ENCODE peak calls at places on chromosomes 16 and 17, in four cellular contexts. P is C1 segment of cervical spinal cord, A is caudate nucleus, J is Daoy. O is an unnamed sample.
A peak's percentile ranks its signal among the peaks of the same experiment; 100 is the strongest.

GRCh38 chr16:74608381-74608780 is 1.5 kb upstream of the GLG1 start:
- DNase-seq in P (no peak), J (no peak), A (no peak), O (no peak)

GRCh38 chr16:75053791-75054555 is 55.1 kb downstream of the ZNRF1 start:
- DNase-seq in A (no peak), P (peak; percentile 15), J (peak; percentile 22), O (peak; percentile 37)

GRCh38 chr16:68382296-68382718 is 66.0 kb downstream of the SMPD3 start:
- DNase-seq in P (no peak), J (no peak), A (no peak), O (no peak)

GRCh38 chr17:83202002-83203000 is 122.9 kb downstream of the METRNL start:
- DNase-seq in J (no peak), A (no peak), P (no peak), O (no peak)

GRCh38 chr17:82291582-82292250 is 18.2 kb upstream of the CSNK1D start:
- DNase-seq in J (no peak), P (no peak), A (no peak), O (no peak)

GRCh38 chr17:14228903-14229302 is 7.8 kb downstream of the CDRT15 start:
- DNase-seq in J (no peak), P (no peak), A (no peak), O (no peak)

GRCh38 chr17:26962255-26963162 is 331.4 kb upstream of the WSB1 start:
- DNase-seq in J (no peak), P (no peak), A (no peak), O (no peak)

GRCh38 chr16:89104930-89105571 is 11.4 kb downstream of the ACSF3 start:
- DNase-seq in J (no peak), A (peak; percentile 9), P (no peak), O (no peak)

GRCh38 chr16:85862476-85863383 is 36.2 kb upstream of the IRF8 start:
- DNase-seq in J (no peak), P (no peak), A (no peak), O (no peak)

O was measured in nucleus accumbens.